ENCODE peak calls at places on chromosomes 4 and X, in nine cellular contexts. One of them, this sample, is unnamed.
A peak's percentile ranks its signal among the peaks of the same experiment; 100 is the strongest.

GRCh38 chr4:5009796-5010195 is 9.5 kb downstream of the CYTL1 start:
- DNase-seq in adrenal gland: no peak
- DNase-seq in uterus: no peak
- DNase-seq in A549: no peak
- DNase-seq in GM12891: no peak
- DNase-seq in heart left ventricle: no peak
- DNase-seq in lower leg skin: no peak
- DNase-seq in IMR-90: no peak
- DNase-seq in breast epithelium: no peak
- DNase-seq in this sample: no peak

GRCh38 chr4:152110780-152111179 is 350.0 kb upstream of the GATB start:
- DNase-seq in adrenal gland: no peak
- DNase-seq in uterus: no peak
- DNase-seq in A549: no peak
- DNase-seq in GM12891: no peak
- DNase-seq in heart left ventricle: no peak
- DNase-seq in lower leg skin: no peak
- DNase-seq in IMR-90: no peak
- DNase-seq in breast epithelium: no peak
- DNase-seq in this sample: no peak

GRCh38 chr4:93187441-93187840 is 641.1 kb upstream of the ATOH1 start:
- DNase-seq in adrenal gland: no peak
- DNase-seq in uterus: no peak
- DNase-seq in A549: no peak
- DNase-seq in GM12891: no peak
- DNase-seq in heart left ventricle: no peak
- DNase-seq in lower leg skin: no peak
- DNase-seq in IMR-90: no peak
- DNase-seq in breast epithelium: no peak
- DNase-seq in this sample: no peak

GRCh38 chr4:11518754-11519153 is 90.1 kb upstream of the HS3ST1 start:
- DNase-seq in adrenal gland: no peak
- DNase-seq in uterus: no peak
- DNase-seq in A549: no peak
- DNase-seq in GM12891: no peak
- DNase-seq in heart left ventricle: no peak
- DNase-seq in lower leg skin: no peak
- DNase-seq in IMR-90: no peak
- DNase-seq in breast epithelium: no peak
- DNase-seq in this sample: no peak

GRCh38 chr4:125726121-125726520 is 411.4 kb downstream of the FAT4 start:
- DNase-seq in adrenal gland: no peak
- DNase-seq in uterus: no peak
- DNase-seq in A549: no peak
- DNase-seq in GM12891: no peak
- DNase-seq in heart left ventricle: no peak
- DNase-seq in lower leg skin: no peak
- DNase-seq in IMR-90: no peak
- DNase-seq in breast epithelium: no peak
- DNase-seq in this sample: no peak

GRCh38 chr4:150250998-150251651 is 172.9 kb downstream of the DCLK2 start:
- DNase-seq in adrenal gland: no peak
- DNase-seq in uterus: no peak
- DNase-seq in A549: no peak
- DNase-seq in GM12891: peak; percentile 60
- DNase-seq in heart left ventricle: no peak
- DNase-seq in lower leg skin: no peak
- DNase-seq in IMR-90: no peak
- DNase-seq in breast epithelium: no peak
- DNase-seq in this sample: no peak

GRCh38 chrX:154998204-154998880 is 24.2 kb downstream of the F8 start:
- DNase-seq in adrenal gland: no peak
- DNase-seq in uterus: no peak
- DNase-seq in A549: no peak
- DNase-seq in GM12891: no peak
- DNase-seq in heart left ventricle: no peak
- DNase-seq in lower leg skin: no peak
- DNase-seq in IMR-90: no peak
- DNase-seq in breast epithelium: no peak
- DNase-seq in this sample: no peak

GRCh38 chr4:106522839-106523238 is 154.3 kb upstream of the GIMD1 start:
- DNase-seq in adrenal gland: no peak
- DNase-seq in uterus: no peak
- DNase-seq in A549: no peak
- DNase-seq in GM12891: no peak
- DNase-seq in heart left ventricle: no peak
- DNase-seq in lower leg skin: no peak
- DNase-seq in IMR-90: peak; percentile 1
- DNase-seq in breast epithelium: no peak
- DNase-seq in this sample: no peak

GRCh38 chr4:37101686-37102085 is 142.9 kb upstream of the NWD2 start:
- DNase-seq in adrenal gland: no peak
- DNase-seq in uterus: no peak
- DNase-seq in A549: no peak
- DNase-seq in GM12891: no peak
- DNase-seq in heart left ventricle: no peak
- DNase-seq in lower leg skin: no peak
- DNase-seq in IMR-90: no peak
- DNase-seq in breast epithelium: no peak
- DNase-seq in this sample: no peak

GRCh38 chr4:30716671-30717207 is 3.4 kb upstream of the PCDH7 start:
- DNase-seq in adrenal gland: no peak
- DNase-seq in uterus: no peak
- DNase-seq in A549: peak; percentile 1
- DNase-seq in GM12891: no peak
- DNase-seq in heart left ventricle: no peak
- DNase-seq in lower leg skin: no peak
- DNase-seq in IMR-90: no peak
- DNase-seq in breast epithelium: no peak
- DNase-seq in this sample: no peak

GRCh38 chrX:15570145-15570544 is 30.6 kb downstream of the ACE2 start:
- DNase-seq in adrenal gland: no peak
- DNase-seq in uterus: no peak
- DNase-seq in A549: no peak
- DNase-seq in GM12891: no peak
- DNase-seq in heart left ventricle: no peak
- DNase-seq in lower leg skin: no peak
- DNase-seq in IMR-90: no peak
- DNase-seq in breast epithelium: no peak
- DNase-seq in this sample: no peak

GRCh38 chr4:142846729-142847606 is 867 bp upstream of the INPP4B start:
- DNase-seq in adrenal gland: peak; percentile 36
- DNase-seq in uterus: peak; percentile 31
- DNase-seq in A549: peak; percentile 25
- DNase-seq in GM12891: no peak
- DNase-seq in heart left ventricle: peak; percentile 43
- DNase-seq in lower leg skin: peak; percentile 29
- DNase-seq in IMR-90: no peak
- DNase-seq in breast epithelium: peak; percentile 32
- DNase-seq in this sample: no peak

GRCh38 chrX:34810911-34811310 is 131.7 kb upstream of the FAM47B start:
- DNase-seq in adrenal gland: no peak
- DNase-seq in uterus: no peak
- DNase-seq in A549: no peak
- DNase-seq in GM12891: no peak
- DNase-seq in heart left ventricle: no peak
- DNase-seq in lower leg skin: no peak
- DNase-seq in IMR-90: no peak
- DNase-seq in breast epithelium: no peak
- DNase-seq in this sample: no peak

GRCh38 chrX:86946569-86946968 is 571.0 kb upstream of the KLHL4 start:
- DNase-seq in adrenal gland: peak; percentile 20
- DNase-seq in uterus: no peak
- DNase-seq in A549: peak; percentile 3
- DNase-seq in GM12891: peak; percentile 1
- DNase-seq in heart left ventricle: no peak
- DNase-seq in lower leg skin: no peak
- DNase-seq in IMR-90: peak; percentile 24
- DNase-seq in breast epithelium: no peak
- DNase-seq in this sample: no peak

GRCh38 chr4:148205481-148205880 is 236.7 kb downstream of the NR3C2 start:
- DNase-seq in adrenal gland: no peak
- DNase-seq in uterus: no peak
- DNase-seq in A549: no peak
- DNase-seq in GM12891: no peak
- DNase-seq in heart left ventricle: no peak
- DNase-seq in lower leg skin: no peak
- DNase-seq in IMR-90: no peak
- DNase-seq in breast epithelium: no peak
- DNase-seq in this sample: no peak

DNA sequence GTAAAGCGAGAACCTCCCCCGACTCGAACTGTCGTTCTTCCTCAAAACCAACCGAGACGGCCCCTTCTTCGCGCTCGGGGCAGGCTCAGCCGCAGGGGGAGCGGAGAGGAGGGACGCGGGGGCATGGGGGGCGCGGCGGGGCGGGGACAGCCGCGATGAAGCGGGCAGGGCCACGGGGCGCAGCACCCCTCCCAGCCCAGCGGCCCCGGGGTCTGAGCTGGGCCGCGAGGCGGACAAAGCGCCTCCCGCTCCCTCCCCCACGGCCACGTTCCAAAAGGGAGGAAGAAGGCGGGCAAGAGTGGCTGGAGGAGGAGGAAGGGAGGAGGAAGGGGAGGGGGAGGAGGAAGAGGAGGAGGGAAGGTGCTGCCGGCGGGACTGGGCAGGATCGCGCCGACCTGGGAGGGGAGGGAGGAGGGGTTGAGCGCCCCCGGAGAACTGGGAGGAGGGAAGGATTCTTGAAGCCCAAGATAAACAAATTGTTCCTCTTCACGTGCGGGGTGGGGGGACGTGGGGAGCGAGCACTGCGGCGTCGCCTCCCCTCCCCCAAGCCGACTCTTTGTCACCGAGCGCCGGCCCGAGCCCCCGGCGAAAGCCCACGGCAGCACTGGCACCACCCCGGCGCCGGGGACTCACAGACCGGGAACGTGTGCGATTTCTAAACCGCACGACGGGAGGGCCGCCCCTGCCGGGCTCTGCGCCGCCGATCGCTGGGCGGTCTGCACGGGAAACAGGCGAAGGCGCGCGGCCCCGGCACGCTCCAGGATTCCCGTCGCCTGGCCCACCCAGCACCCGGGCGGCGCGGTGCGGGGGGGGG is 2.9 kb downstream of the MAML3 start:
- DNase-seq in adrenal gland: peak; percentile 94
- DNase-seq in uterus: peak; percentile 93
- DNase-seq in A549: peak; percentile 55
- DNase-seq in GM12891: peak; percentile 39
- DNase-seq in heart left ventricle: peak; percentile 95
- DNase-seq in lower leg skin: peak; percentile 87
- DNase-seq in IMR-90: peak; percentile 97
- DNase-seq in breast epithelium: peak; percentile 85
- DNase-seq in this sample: peak; percentile 90
- TF ChIP-seq POLR2A in adrenal gland: peak; percentile 24
- TF ChIP-seq POLR2A in uterus: peak; percentile 68
- TF ChIP-seq POLR2A in A549: peak; percentile 5
- TF ChIP-seq POLR2A in GM12891: no peak
- TF ChIP-seq POLR2A in heart left ventricle: no peak
- TF ChIP-seq POLR2A in lower leg skin: no peak
- TF ChIP-seq POLR2A in IMR-90: peak; percentile 80
- TF ChIP-seq POLR2A in breast epithelium: no peak
- TF ChIP-seq POLR2A in this sample: peak; percentile 71

DNA sequence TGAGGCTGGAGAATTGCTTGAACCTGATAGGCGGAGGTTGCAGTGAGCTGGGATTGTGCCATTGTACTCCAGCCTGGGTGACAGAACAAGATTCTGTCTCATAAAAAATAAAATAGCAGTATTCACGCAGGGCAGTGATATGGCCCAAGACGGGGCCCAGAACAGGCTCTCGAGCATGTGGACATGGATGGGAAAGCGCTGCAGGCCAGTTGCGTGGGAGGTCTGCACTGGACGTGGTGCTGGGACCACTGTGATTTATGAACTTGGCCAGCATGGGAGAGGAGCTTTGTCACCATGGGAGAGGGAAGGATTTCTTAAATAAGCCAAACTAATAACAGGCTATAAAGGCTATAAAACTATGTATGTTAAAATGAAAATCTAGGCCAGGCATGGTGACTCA is 51.6 kb downstream of the NSD2 start:
- DNase-seq in adrenal gland: no peak
- DNase-seq in uterus: no peak
- DNase-seq in A549: no peak
- DNase-seq in GM12891: no peak
- DNase-seq in heart left ventricle: no peak
- DNase-seq in lower leg skin: no peak
- DNase-seq in IMR-90: no peak
- DNase-seq in breast epithelium: no peak
- DNase-seq in this sample: no peak
- TF ChIP-seq POLR2A in adrenal gland: no peak
- TF ChIP-seq POLR2A in uterus: no peak
- TF ChIP-seq POLR2A in A549: no peak
- TF ChIP-seq POLR2A in GM12891: no peak
- TF ChIP-seq POLR2A in heart left ventricle: no peak
- TF ChIP-seq POLR2A in lower leg skin: no peak
- TF ChIP-seq POLR2A in IMR-90: no peak
- TF ChIP-seq POLR2A in breast epithelium: no peak
- TF ChIP-seq POLR2A in this sample: no peak

GRCh38 chr4:88456757-88457306 is at the start of gene HERC5:
- DNase-seq in adrenal gland: peak; percentile 93
- DNase-seq in uterus: peak; percentile 90
- DNase-seq in A549: peak; percentile 82
- DNase-seq in GM12891: peak; percentile 86
- DNase-seq in heart left ventricle: peak; percentile 93
- DNase-seq in lower leg skin: peak; percentile 85
- DNase-seq in IMR-90: peak; percentile 81
- DNase-seq in breast epithelium: peak; percentile 76
- DNase-seq in this sample: peak; percentile 88
- TF ChIP-seq POLR2A in adrenal gland: peak; percentile 48
- TF ChIP-seq POLR2A in uterus: peak; percentile 80
- TF ChIP-seq POLR2A in A549: no peak
- TF ChIP-seq POLR2A in GM12891: peak; percentile 36
- TF ChIP-seq POLR2A in heart left ventricle: no peak
- TF ChIP-seq POLR2A in lower leg skin: no peak
- TF ChIP-seq POLR2A in IMR-90: no peak
- TF ChIP-seq POLR2A in breast epithelium: no peak
- TF ChIP-seq POLR2A in this sample: no peak

DNA sequence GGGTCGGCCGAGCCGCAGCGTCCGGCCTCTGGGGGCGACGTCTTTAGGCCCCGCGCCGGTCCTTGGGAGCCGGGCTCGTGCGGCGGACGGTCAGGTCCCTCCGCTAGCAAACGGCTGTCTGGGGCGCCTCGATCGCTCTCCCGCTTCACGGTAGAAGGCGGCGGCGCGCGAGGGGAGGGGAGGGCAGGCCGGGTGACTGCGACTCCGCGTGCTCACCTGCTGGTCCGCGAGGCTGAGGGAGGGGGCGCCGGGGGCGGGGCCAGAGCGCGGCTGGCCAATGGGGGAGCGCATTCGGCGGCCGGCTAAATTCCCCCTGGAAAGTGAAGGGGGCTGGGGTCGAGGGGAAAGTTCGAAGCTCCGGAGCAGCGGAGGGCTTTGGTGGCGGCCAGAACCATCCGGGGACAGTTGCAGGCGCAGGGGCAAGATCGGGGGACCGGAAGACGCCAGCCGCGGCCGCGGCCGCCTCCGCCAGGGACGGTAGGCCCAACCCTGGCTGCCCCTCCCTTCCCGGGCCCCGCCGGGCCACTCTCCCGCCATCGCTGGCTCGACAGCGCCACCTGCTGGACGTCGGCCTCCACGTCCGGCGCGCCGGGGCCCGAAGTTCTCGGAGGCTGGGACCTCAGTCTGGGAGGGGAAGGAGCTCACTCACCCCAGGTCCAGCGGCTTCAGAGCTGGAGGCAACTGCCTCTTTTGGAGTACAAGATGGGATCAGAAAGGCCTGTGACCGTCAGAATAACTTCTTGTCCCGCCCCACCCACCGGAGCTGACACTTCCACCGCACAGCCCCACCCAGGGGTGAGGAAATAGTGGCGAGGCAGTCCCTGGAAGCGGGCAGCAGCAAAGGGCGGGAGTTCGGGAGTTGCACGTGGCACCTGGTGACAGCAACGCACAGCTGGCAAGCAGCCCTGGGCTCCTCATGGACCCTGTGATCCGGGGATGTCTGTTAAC is 49.9 kb downstream of the ELF4 start:
- DNase-seq in adrenal gland: peak; percentile 84
- DNase-seq in uterus: peak; percentile 82
- DNase-seq in A549: peak; percentile 88
- DNase-seq in GM12891: peak; percentile 88
- DNase-seq in heart left ventricle: peak; percentile 83
- DNase-seq in lower leg skin: peak; percentile 53
- DNase-seq in IMR-90: peak; percentile 37
- DNase-seq in breast epithelium: peak; percentile 49
- DNase-seq in this sample: peak; percentile 97
- TF ChIP-seq POLR2A in adrenal gland: no peak
- TF ChIP-seq POLR2A in uterus: peak; percentile 10
- TF ChIP-seq POLR2A in A549: no peak
- TF ChIP-seq POLR2A in GM12891: no peak
- TF ChIP-seq POLR2A in heart left ventricle: no peak
- TF ChIP-seq POLR2A in lower leg skin: no peak
- TF ChIP-seq POLR2A in IMR-90: no peak
- TF ChIP-seq POLR2A in breast epithelium: no peak
- TF ChIP-seq POLR2A in this sample: no peak

This sample was measured in upper lobe of left lung.